ENCODE peak calls at places on chromosome 7, in nine cellular contexts. One of them, this sample, is unnamed.

GRCh38 chr7:7527047-7527446 is 8.6 kb downstream of the COL28A1 start:
- DNase-seq in stomach: no peak
- DNase-seq in heart right ventricle: no peak
- DNase-seq in HCT116: no peak
- DNase-seq in kidney: no peak
- DNase-seq in ascending aorta: no peak
- DNase-seq in A673: no peak
- DNase-seq in IMR-90: no peak
- DNase-seq in fibroblast of lung: no peak
- DNase-seq in this sample: no peak

GRCh38 chr7:101693498-101694091 is 64.5 kb upstream of the MYL10 start:
- DNase-seq in stomach: no peak
- DNase-seq in heart right ventricle: no peak
- DNase-seq in HCT116: no peak
- DNase-seq in kidney: no peak
- DNase-seq in ascending aorta: no peak
- DNase-seq in A673: no peak
- DNase-seq in IMR-90: no peak
- DNase-seq in fibroblast of lung: no peak
- DNase-seq in this sample: no peak

GRCh38 chr7:41754046-41754445 is 51.2 kb upstream of the INHBA start:
- DNase-seq in stomach: no peak
- DNase-seq in heart right ventricle: no peak
- DNase-seq in HCT116: no peak
- DNase-seq in kidney: no peak
- DNase-seq in ascending aorta: no peak
- DNase-seq in A673: no peak
- DNase-seq in IMR-90: peak; percentile 15
- DNase-seq in fibroblast of lung: peak; percentile 36
- DNase-seq in this sample: no peak

GRCh38 chr7:119421657-119422056 is 851.3 kb upstream of the KCND2 start:
- DNase-seq in stomach: no peak
- DNase-seq in heart right ventricle: no peak
- DNase-seq in HCT116: no peak
- DNase-seq in kidney: no peak
- DNase-seq in ascending aorta: no peak
- DNase-seq in A673: no peak
- DNase-seq in IMR-90: no peak
- DNase-seq in fibroblast of lung: no peak
- DNase-seq in this sample: no peak

GRCh38 chr7:22390512-22390911 is 33.6 kb upstream of the RAPGEF5 start:
- DNase-seq in stomach: no peak
- DNase-seq in heart right ventricle: no peak
- DNase-seq in HCT116: no peak
- DNase-seq in kidney: no peak
- DNase-seq in ascending aorta: no peak
- DNase-seq in A673: no peak
- DNase-seq in IMR-90: no peak
- DNase-seq in fibroblast of lung: no peak
- DNase-seq in this sample: no peak

GRCh38 chr7:55056577-55057480 is 38.0 kb downstream of the EGFR start:
- DNase-seq in stomach: no peak
- DNase-seq in heart right ventricle: no peak
- DNase-seq in HCT116: no peak
- DNase-seq in kidney: no peak
- DNase-seq in ascending aorta: no peak
- DNase-seq in A673: no peak
- DNase-seq in IMR-90: no peak
- DNase-seq in fibroblast of lung: no peak
- DNase-seq in this sample: no peak

GRCh38 chr7:112001089-112001826 is 204.9 kb downstream of the DOCK4 start:
- DNase-seq in stomach: no peak
- DNase-seq in heart right ventricle: no peak
- DNase-seq in HCT116: peak; percentile 37
- DNase-seq in kidney: no peak
- DNase-seq in ascending aorta: no peak
- DNase-seq in A673: peak; percentile 59
- DNase-seq in IMR-90: peak; percentile 45
- DNase-seq in fibroblast of lung: peak; percentile 93
- DNase-seq in this sample: no peak

GRCh38 chr7:138460176-138460648 is at the start of gene TRIM24:
- DNase-seq in stomach: no peak
- DNase-seq in heart right ventricle: peak; percentile 96
- DNase-seq in HCT116: no peak
- DNase-seq in kidney: peak; percentile 99
- DNase-seq in ascending aorta: no peak
- DNase-seq in A673: peak; percentile 98
- DNase-seq in IMR-90: peak; percentile 96
- DNase-seq in fibroblast of lung: peak; percentile 96
- DNase-seq in this sample: no peak

GRCh38 chr7:112594397-112594796 is 113.6 kb downstream of the LSMEM1 start:
- DNase-seq in stomach: no peak
- DNase-seq in heart right ventricle: no peak
- DNase-seq in HCT116: no peak
- DNase-seq in kidney: no peak
- DNase-seq in ascending aorta: no peak
- DNase-seq in A673: peak; percentile 82
- DNase-seq in IMR-90: peak; percentile 1
- DNase-seq in fibroblast of lung: peak; percentile 64
- DNase-seq in this sample: no peak

GRCh38 chr7:22123139-22123538 is 177.4 kb upstream of the CDCA7L start:
- DNase-seq in stomach: no peak
- DNase-seq in heart right ventricle: peak; percentile 44
- DNase-seq in HCT116: no peak
- DNase-seq in kidney: no peak
- DNase-seq in ascending aorta: no peak
- DNase-seq in A673: no peak
- DNase-seq in IMR-90: no peak
- DNase-seq in fibroblast of lung: no peak
- DNase-seq in this sample: no peak

GRCh38 chr7:134513169-134513752 is 14.1 kb upstream of the AKR1B10 start:
- DNase-seq in stomach: peak; percentile 56
- DNase-seq in heart right ventricle: peak; percentile 27
- DNase-seq in HCT116: no peak
- DNase-seq in kidney: no peak
- DNase-seq in ascending aorta: no peak
- DNase-seq in A673: peak; percentile 58
- DNase-seq in IMR-90: peak; percentile 63
- DNase-seq in fibroblast of lung: peak; percentile 32
- DNase-seq in this sample: no peak

GRCh38 chr7:127844707-127845331 is 186.4 kb downstream of the LRRC4 start:
- DNase-seq in stomach: peak; percentile 55
- DNase-seq in heart right ventricle: peak; percentile 27
- DNase-seq in HCT116: no peak
- DNase-seq in kidney: no peak
- DNase-seq in ascending aorta: no peak
- DNase-seq in A673: no peak
- DNase-seq in IMR-90: peak; percentile 61
- DNase-seq in fibroblast of lung: peak; percentile 69
- DNase-seq in this sample: peak; percentile 52

GRCh38 chr7:28790467-28790866 is 167.7 kb downstream of the TRIL start:
- DNase-seq in stomach: no peak
- DNase-seq in heart right ventricle: no peak
- DNase-seq in HCT116: no peak
- DNase-seq in kidney: no peak
- DNase-seq in ascending aorta: no peak
- DNase-seq in A673: no peak
- DNase-seq in IMR-90: no peak
- DNase-seq in fibroblast of lung: no peak
- DNase-seq in this sample: no peak

GRCh38 chr7:82803411-82803810 is 359.3 kb downstream of the PCLO start:
- DNase-seq in stomach: no peak
- DNase-seq in heart right ventricle: no peak
- DNase-seq in HCT116: no peak
- DNase-seq in kidney: no peak
- DNase-seq in ascending aorta: no peak
- DNase-seq in A673: no peak
- DNase-seq in IMR-90: peak; percentile 9
- DNase-seq in fibroblast of lung: no peak
- DNase-seq in this sample: no peak

GRCh38 chr7:41503438-41503837 is 199.5 kb downstream of the INHBA start:
- DNase-seq in stomach: no peak
- DNase-seq in heart right ventricle: no peak
- DNase-seq in HCT116: no peak
- DNase-seq in kidney: no peak
- DNase-seq in ascending aorta: no peak
- DNase-seq in A673: no peak
- DNase-seq in IMR-90: peak; percentile 69
- DNase-seq in fibroblast of lung: peak; percentile 40
- DNase-seq in this sample: no peak

GRCh38 chr7:2029211-2029905 is 203.4 kb downstream of the MAD1L1 start:
- DNase-seq in stomach: no peak
- DNase-seq in heart right ventricle: no peak
- DNase-seq in HCT116: no peak
- DNase-seq in kidney: peak; percentile 40
- DNase-seq in ascending aorta: no peak
- DNase-seq in A673: no peak
- DNase-seq in IMR-90: no peak
- DNase-seq in fibroblast of lung: no peak
- DNase-seq in this sample: peak; percentile 13

GRCh38 chr7:128932862-128933821 is 4.6 kb upstream of the IRF5 start:
- DNase-seq in stomach: no peak
- DNase-seq in heart right ventricle: no peak
- DNase-seq in HCT116: no peak
- DNase-seq in kidney: no peak
- DNase-seq in ascending aorta: no peak
- DNase-seq in A673: no peak
- DNase-seq in IMR-90: no peak
- DNase-seq in fibroblast of lung: no peak
- DNase-seq in this sample: peak; percentile 63

GRCh38 chr7:159015081-159015893 is 129.4 kb downstream of the VIPR2 start:
- DNase-seq in stomach: peak; percentile 55
- DNase-seq in heart right ventricle: peak; percentile 66
- DNase-seq in HCT116: no peak
- DNase-seq in kidney: peak; percentile 86
- DNase-seq in ascending aorta: peak; percentile 25
- DNase-seq in A673: no peak
- DNase-seq in IMR-90: no peak
- DNase-seq in fibroblast of lung: no peak
- DNase-seq in this sample: no peak

GRCh38 chr7:18893156-18893555 is 224.3 kb downstream of the TWIST1 start:
- DNase-seq in stomach: no peak
- DNase-seq in heart right ventricle: no peak
- DNase-seq in HCT116: no peak
- DNase-seq in kidney: no peak
- DNase-seq in ascending aorta: no peak
- DNase-seq in A673: no peak
- DNase-seq in IMR-90: no peak
- DNase-seq in fibroblast of lung: no peak
- DNase-seq in this sample: no peak
- H3K4me1 ChIP-seq in stomach: peaks cover 18% of the 10 kb centered on the region
- H3K4me1 ChIP-seq in heart right ventricle: peaks cover 9% of the 10 kb centered on the region
- H3K4me1 ChIP-seq in HCT116: peaks cover 10% of the 10 kb centered on the region
- H3K4me1 ChIP-seq in kidney: no peaks in the 10 kb centered on the region
- H3K4me1 ChIP-seq in ascending aorta: no peaks in the 10 kb centered on the region
- H3K4me1 ChIP-seq in A673: peaks cover 36% of the 10 kb centered on the region
- H3K4me1 ChIP-seq in IMR-90: peaks cover 7% of the 10 kb centered on the region
- H3K4me1 ChIP-seq in fibroblast of lung: peaks cover 4% of the 10 kb centered on the region
- H3K4me1 ChIP-seq in this sample: no peaks in the 10 kb centered on the region

GRCh38 chr7:125670926-125671572 is 741.4 kb upstream of the POT1 start:
- DNase-seq in stomach: no peak
- DNase-seq in heart right ventricle: no peak
- DNase-seq in HCT116: peak; percentile 22
- DNase-seq in kidney: no peak
- DNase-seq in ascending aorta: no peak
- DNase-seq in A673: peak; percentile 55
- DNase-seq in IMR-90: no peak
- DNase-seq in fibroblast of lung: peak; percentile 28
- DNase-seq in this sample: no peak
- TF ChIP-seq CTCF in stomach: peak; percentile 35
- TF ChIP-seq CTCF in heart right ventricle: peak; percentile 5
- TF ChIP-seq CTCF in HCT116: peak; percentile 72
- TF ChIP-seq CTCF in kidney: peak; percentile 54
- TF ChIP-seq CTCF in ascending aorta: peak; percentile 20
- TF ChIP-seq CTCF in A673: peak; percentile 77
- TF ChIP-seq CTCF in IMR-90: peak; percentile 36
- TF ChIP-seq CTCF in fibroblast of lung: no peak
- TF ChIP-seq CTCF in this sample: no peak

DNA sequence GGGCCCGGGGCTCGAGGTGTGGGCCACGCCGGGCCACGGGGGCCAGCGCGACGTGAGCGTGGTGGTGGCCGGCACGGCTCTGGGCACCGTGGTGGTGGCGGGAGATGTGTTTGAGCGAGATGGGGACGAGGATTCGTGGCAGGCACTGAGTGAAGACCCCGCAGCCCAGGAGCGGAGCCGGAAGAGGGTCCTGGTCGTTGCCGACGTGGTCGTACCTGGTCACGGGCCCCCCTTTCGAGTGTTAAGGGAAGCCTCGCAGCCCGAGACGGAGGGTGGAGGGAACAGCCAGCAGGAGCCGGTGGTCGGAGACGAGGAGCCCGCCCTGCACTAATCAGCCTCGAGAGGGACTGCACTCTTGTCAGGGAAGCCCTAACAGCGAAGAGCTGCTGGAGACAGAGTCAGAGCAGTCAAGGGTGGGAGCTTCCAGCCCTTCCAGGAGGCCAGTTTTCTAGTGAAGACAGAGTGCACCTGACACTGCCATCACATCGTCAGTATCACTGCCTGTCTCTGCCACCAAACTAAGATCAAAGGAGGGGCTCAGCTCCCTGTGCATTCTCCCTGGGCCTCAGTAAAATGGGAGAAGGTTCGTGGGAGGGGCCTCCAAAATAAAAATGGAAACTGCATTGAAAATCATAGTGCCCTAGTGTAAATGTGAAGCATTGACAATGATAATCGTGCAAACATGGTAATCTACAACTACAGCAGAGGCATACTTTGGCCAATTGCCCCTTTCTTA is 1.3 kb downstream of the MBLAC1 start:
- DNase-seq in stomach: no peak
- DNase-seq in heart right ventricle: no peak
- DNase-seq in HCT116: no peak
- DNase-seq in kidney: peak; percentile 80
- DNase-seq in ascending aorta: no peak
- DNase-seq in A673: peak; percentile 39
- DNase-seq in IMR-90: no peak
- DNase-seq in fibroblast of lung: no peak
- DNase-seq in this sample: no peak
- H3K4me3 ChIP-seq in stomach: peak overlapping the region; percentile 91
- H3K4me3 ChIP-seq in heart right ventricle: peak overlapping the region; percentile 93
- H3K4me3 ChIP-seq in HCT116: peak overlapping the region; percentile 87
- H3K4me3 ChIP-seq in kidney: peak overlapping the region; percentile 96
- H3K4me3 ChIP-seq in ascending aorta: peak overlapping the region; percentile 99
- H3K4me3 ChIP-seq in A673: peak overlapping the region; percentile 62
- H3K4me3 ChIP-seq in IMR-90: peak overlapping the region; percentile 68
- H3K4me3 ChIP-seq in fibroblast of lung: peak overlapping the region; percentile 71
- H3K4me3 ChIP-seq in this sample: peak overlapping the region; percentile 90

DNA sequence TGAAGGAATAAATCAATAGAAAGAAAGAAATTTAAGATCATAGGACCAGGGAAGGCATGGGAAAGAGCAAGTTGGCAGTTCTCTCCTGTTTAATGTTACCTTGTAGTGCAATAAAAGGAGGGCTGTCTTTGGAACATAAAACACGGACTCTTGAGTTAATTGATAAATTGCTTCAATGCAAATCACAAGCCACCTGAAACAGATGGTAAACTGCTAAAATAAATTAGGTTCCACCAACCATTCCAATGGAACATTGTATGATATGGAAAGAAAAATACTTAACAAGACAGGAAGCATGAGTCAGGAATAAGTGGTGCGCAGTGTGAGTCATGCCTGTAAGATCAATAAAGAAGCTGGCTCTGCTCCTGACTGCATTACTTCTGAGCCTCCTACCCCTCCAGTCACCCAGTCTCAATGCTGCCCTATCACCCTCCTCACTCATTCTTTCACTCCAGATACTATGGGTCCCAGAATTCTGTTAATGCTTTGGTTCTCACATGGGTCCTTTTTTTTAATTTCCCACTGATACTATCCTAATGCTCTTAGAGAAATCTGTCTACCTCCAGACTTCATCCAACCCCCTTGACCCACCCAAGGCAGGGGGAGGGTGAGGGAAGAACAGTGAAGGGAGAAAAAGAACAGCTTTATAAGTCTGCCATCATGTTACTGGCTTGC is 78.9 kb downstream of the LRRC17 start:
- DNase-seq in stomach: peak; percentile 72
- DNase-seq in heart right ventricle: no peak
- DNase-seq in HCT116: peak; percentile 96
- DNase-seq in kidney: no peak
- DNase-seq in ascending aorta: no peak
- DNase-seq in A673: peak; percentile 93
- DNase-seq in IMR-90: peak; percentile 99
- DNase-seq in fibroblast of lung: peak; percentile 100
- DNase-seq in this sample: peak; percentile 55
- H3K4me1 ChIP-seq in stomach: peaks cover 20% of the 10 kb centered on the region
- H3K4me1 ChIP-seq in heart right ventricle: peaks cover 6% of the 10 kb centered on the region
- H3K4me1 ChIP-seq in HCT116: peaks cover 40% of the 10 kb centered on the region
- H3K4me1 ChIP-seq in kidney: no peaks in the 10 kb centered on the region
- H3K4me1 ChIP-seq in ascending aorta: peaks cover 14% of the 10 kb centered on the region
- H3K4me1 ChIP-seq in A673: peaks cover 22% of the 10 kb centered on the region
- H3K4me1 ChIP-seq in IMR-90: peaks cover 18% of the 10 kb centered on the region
- H3K4me1 ChIP-seq in fibroblast of lung: peaks cover 18% of the 10 kb centered on the region
- H3K4me1 ChIP-seq in this sample: peaks cover 22% of the 10 kb centered on the region

This sample was measured in mucosa of descending colon.